ENCODE peak calls at places on chromosomes 11 and 22, in nine cellular contexts. T, J, Q, A, U, Y, W, K and P are unnamed samples.

GRCh38 chr11:108751444-108751843 is 86.6 kb downstream of the DDX10 start:
- DNase-seq in U (no peak), Y (no peak), Q (no peak), A (no peak), W (no peak), T (no peak), J (no peak), K (no peak), P (no peak)

GRCh38 chr11:21511835-21512440 is 680.9 kb upstream of the ANO5 start:
- DNase-seq in A (peak; percentile 88), W (peak; percentile 83), T (peak; percentile 65), U (no peak), Y (no peak), Q (peak; percentile 58), J (peak; percentile 68), K (peak; percentile 76), P (peak; percentile 73)

GRCh38 chr22:37777122-37777687 is 30.5 kb upstream of the GCAT start:
- DNase-seq in W (no peak), Y (no peak), U (peak; percentile 84), K (peak; percentile 84), T (peak; percentile 87), A (no peak), Q (peak; percentile 68), J (no peak), P (no peak)

GRCh38 chr22:38924197-38924952 is 33.0 kb upstream of the APOBEC3A start:
- DNase-seq in T (peak; percentile 69), Y (no peak), J (peak; percentile 80), W (no peak), Q (peak; percentile 75), K (no peak), U (peak; percentile 70), A (no peak), P (no peak)

GRCh38 chr22:31626427-31627150 is 35.4 kb downstream of the PISD start:
- DNase-seq in Y (no peak), T (no peak), A (no peak), J (no peak), K (peak; percentile 42), Q (no peak), W (no peak), U (no peak), P (no peak)

GRCh38 chr11:27635567-27636037 is 64.7 kb downstream of the BDNF start:
- DNase-seq in T (no peak), U (no peak), Q (no peak), Y (no peak), W (no peak), J (no peak), A (no peak), K (no peak), P (no peak)

GRCh38 chr11:60303661-60304060 is 23.2 kb downstream of the MS4A4A start:
- DNase-seq in Y (no peak), T (no peak), K (no peak), A (no peak), U (no peak), Q (no peak), W (no peak), J (no peak), P (no peak)

GRCh38 chr11:6259638-6260019 is at the start of gene CCKBR:
- DNase-seq in W (peak; percentile 58), A (peak; percentile 68), Q (no peak), Y (no peak), K (peak; percentile 21), T (no peak), U (no peak), J (peak; percentile 73), P (no peak)